ENCODE peak calls at places on chromosomes 3 and 15, in seven cellular contexts. R is SK-N-MC, U is breast epithelium, Q is uterus, L is ovary, Z is thoracic aorta, D is fibroblast of lung. Y is an unnamed sample. For H3K9me3, the result is how much of the 10 kb centered on the place peaks cover.

GRCh38 chr15:48102167-48102566 is 18.6 kb upstream of the SLC24A5 start:
- DNase-seq in R (no peak), U (no peak), Q (no peak), L (no peak), Z (no peak), D (peak), Y (no peak)

GRCh38 chr15:27463699-27464098 is 492.7 kb downstream of the GABRG3 start:
- DNase-seq in R (no peak), U (no peak), Q (no peak), L (no peak), Z (no peak), D (no peak), Y (no peak)

GRCh38 chr3:194730369-194730768 is 44.7 kb downstream of the FAM43A start:
- DNase-seq in R (no peak), U (no peak), Q (no peak), L (no peak), Z (no peak), D (peak), Y (no peak)

GRCh38 chr3:99118381-99118780 is 216.9 kb upstream of the DCBLD2 start:
- DNase-seq in R (no peak), U (no peak), Q (no peak), L (no peak), Z (no peak), D (peak), Y (no peak)

GRCh38 chr3:173939319-173939718 is 541.8 kb downstream of the NLGN1 start:
- DNase-seq in R (no peak), U (no peak), Q (no peak), L (no peak), Z (no peak), D (no peak), Y (no peak)

GRCh38 chr15:75454471-75455418 is 3.3 kb upstream of the SIN3A start:
- DNase-seq in R (no peak), U (no peak), Q (no peak), L (no peak), Z (no peak), D (peak), Y (peak)

GRCh38 chr3:89578253-89578529 is 470.8 kb downstream of the EPHA3 start:
- DNase-seq in R (peak), U (no peak), Q (no peak), L (no peak), Z (no peak), D (no peak), Y (no peak)

GRCh38 chr3:155934215-155934614 is 63.8 kb downstream of the GMPS start:
- DNase-seq in R (no peak), U (no peak), Q (no peak), L (no peak), Z (no peak), D (no peak), Y (no peak)

GRCh38 chr3:154218728-154219127 is 97.5 kb downstream of the ARHGEF26 start:
- DNase-seq in R (no peak), U (no peak), Q (no peak), L (no peak), Z (no peak), D (no peak), Y (no peak)
- H3K9me3 ChIP-seq in R (under half), U (under half), Q (under half), L (under half), Z (under half), D (under half), Y (under half)

GRCh38 chr3:93867425-93867824 is 106.3 kb downstream of the PROS1 start:
- DNase-seq in R (no peak), U (no peak), Q (no peak), L (no peak), Z (no peak), D (no peak), Y (no peak)
- H3K9me3 ChIP-seq in R (under half), U (under half), Q (under half), L (under half), Z (under half), D (under half), Y (under half)

GRCh38 chr15:40416056-40416455 is 10.5 kb downstream of the IVD start:
- DNase-seq in R (no peak), U (no peak), Q (no peak), L (no peak), Z (no peak), D (no peak), Y (no peak)
- H3K9me3 ChIP-seq in R (under half), U (under half), Q (under half), L (under half), Z (under half), D (under half), Y (under half)

DNA sequence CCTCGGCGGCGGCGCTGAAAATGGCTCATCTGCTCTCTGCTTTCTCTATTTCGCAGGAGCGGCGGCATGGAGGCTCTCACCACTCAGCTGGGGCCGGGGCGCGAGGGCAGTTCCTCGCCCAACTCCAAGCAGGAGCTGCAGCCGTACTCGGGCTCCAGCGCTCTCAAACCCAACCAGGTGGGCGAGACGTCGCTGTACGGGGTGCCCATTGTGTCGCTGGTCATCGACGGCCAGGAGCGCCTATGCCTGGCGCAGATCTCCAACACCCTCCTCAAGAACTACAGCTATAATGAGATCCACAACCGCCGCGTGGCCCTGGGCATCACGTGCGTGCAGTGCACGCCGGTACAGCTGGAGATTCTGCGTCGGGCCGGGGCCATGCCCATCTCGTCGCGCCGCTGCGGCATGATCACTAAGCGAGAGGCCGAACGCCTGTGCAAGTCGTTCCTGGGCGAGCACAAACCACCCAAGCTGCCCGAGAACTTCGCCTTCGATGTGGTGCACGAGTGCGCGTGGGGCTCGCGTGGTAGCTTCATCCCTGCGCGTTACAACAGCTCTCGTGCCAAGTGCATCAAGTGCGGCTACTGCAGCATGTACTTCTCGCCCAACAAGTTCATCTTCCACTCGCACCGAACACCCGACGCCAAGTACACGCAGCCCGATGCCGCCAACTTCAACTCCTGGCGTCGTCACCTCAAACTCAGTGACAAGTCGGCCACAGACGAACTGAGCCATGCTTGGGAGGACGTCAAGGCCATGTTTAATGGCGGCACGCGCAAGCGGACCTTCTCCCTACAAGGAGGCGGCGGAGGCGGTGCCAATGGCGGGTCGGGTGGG is 789 bp downstream of the SKOR1 start:
- DNase-seq in R (no peak), U (no peak), Q (no peak), L (no peak), Z (no peak), D (no peak), Y (no peak)
- H3K9me3 ChIP-seq in R (under half), U (under half), Q (under half), L (under half), Z (under half), D (under half), Y (under half)

DNA sequence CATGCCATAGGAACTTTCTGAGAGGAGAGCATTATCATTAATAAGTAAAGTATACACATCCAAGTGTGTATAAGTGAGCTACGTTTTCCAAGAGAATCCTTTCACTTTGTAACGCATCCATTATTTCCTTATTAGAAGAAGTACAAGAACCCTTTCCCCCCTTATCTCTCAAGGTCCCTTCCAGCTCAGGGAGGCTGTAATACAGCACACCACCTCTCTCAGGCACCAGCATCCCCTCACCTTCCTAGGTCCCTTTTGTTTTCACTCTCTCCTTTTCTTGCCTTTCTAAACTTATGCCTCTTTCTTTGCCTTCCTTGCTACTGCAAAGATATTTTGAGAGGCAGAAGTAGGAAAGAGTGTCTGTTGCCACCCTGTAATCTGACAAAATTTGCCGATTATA is 446.0 kb downstream of the GRM7 start:
- DNase-seq in R (no peak), U (no peak), Q (no peak), L (no peak), Z (no peak), D (no peak), Y (no peak)
- H3K9me3 ChIP-seq in R (under half), U (under half), Q (under half), L (under half), Z (under half), D (under half), Y (under half)

DNA sequence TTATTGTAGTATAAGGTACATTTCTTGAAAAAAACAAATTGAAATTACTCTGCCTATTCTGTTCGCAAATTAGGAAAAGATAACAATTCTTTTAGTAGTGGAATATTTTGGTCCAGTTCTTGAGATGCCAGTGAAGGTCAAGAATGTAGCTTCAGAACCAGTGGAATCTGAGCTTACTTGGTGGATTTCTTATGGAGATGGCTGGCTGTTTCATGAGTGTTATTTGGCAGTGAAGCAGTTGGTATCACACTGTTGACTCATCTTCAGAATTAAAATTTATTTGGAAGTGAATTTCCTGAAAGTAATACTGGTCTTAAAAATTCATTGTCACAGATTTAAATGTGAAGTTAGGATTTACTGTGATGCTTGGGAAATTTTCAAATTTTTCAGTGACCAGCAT is 19.1 kb downstream of the RNF13 start:
- DNase-seq in R (no peak), U (no peak), Q (no peak), L (no peak), Z (no peak), D (peak), Y (no peak)
- H3K9me3 ChIP-seq in R (under half), U (under half), Q (under half), L (under half), Z (under half), D (under half), Y (under half)

DNA sequence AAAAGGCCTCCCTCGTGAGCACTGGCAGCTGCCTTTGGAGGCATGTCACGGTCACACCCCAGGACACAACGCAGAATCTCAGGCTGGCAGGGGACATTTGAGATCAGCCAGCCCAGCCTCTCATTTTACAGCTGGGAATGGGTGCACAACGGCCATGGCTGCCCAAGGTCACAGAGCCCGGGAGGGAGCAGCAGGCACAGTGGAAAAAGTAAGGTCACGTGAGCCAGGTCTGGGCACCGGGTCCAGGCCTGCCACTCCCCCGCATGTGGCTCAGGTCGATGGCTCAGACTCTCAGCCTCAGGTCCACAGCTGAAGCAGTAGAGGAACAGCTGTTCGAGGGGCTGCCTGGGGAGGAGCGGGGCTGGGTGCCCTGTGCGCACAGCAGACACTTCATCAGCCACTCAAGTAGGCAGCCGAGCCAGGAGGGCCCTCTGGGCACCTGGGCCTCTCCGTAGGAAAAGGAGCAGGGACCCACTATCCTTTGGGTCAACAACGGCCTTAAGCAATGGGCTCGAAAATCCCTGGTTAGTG is 260.6 kb downstream of the GOLGA6L6 start:
- DNase-seq in R (no peak), U (no peak), Q (no peak), L (no peak), Z (no peak), D (no peak), Y (no peak)
- H3K9me3 ChIP-seq in R (under half), U (half or more), Q (under half), L (under half), Z (under half), D (under half), Y (under half)